ENCODE peak calls at places on chromosomes 3 and 15, in five cellular contexts. Q is prostate gland; R is CD4-positive, alpha-beta memory T cell; I is heart left ventricle; D is A673. N is an unnamed sample.

GRCh38 chr3:176376531-176376930 is 820.8 kb downstream of the TBL1XR1 start:
- DNase-seq in Q (no peak), R (no peak), D (no peak), I (no peak), N (no peak)

GRCh38 chr15:42032376-42033213 is 11.8 kb upstream of the PLA2G4E start:
- DNase-seq in Q (no peak), D (no peak), R (no peak), I (no peak), N (no peak)

GRCh38 chr15:84752700-84753099 is 4.3 kb downstream of the ZNF592 start:
- DNase-seq in D (no peak), R (no peak), Q (no peak), I (no peak), N (no peak)

GRCh38 chr3:119352863-119353527 is 58.8 kb downstream of the ARHGAP31 start:
- DNase-seq in I (no peak), R (peak; percentile 40), D (peak; percentile 58), Q (no peak), N (peak; percentile 73)

GRCh38 chr3:22257252-22257651 is 506.2 kb upstream of the ZNF385D start:
- DNase-seq in Q (no peak), D (no peak), R (no peak), I (no peak), N (no peak)

GRCh38 chr15:57553526-57553925 is 38.2 kb upstream of the MYZAP start:
- DNase-seq in D (no peak), R (no peak), Q (no peak), I (no peak), N (no peak)

GRCh38 chr3:40366203-40367162 is 20.5 kb upstream of the ENTPD3 start:
- DNase-seq in D (no peak), I (no peak), R (no peak), Q (no peak), N (no peak)

GRCh38 chr3:22098000-22098399 is 347.0 kb upstream of the ZNF385D start:
- DNase-seq in R (no peak), I (no peak), D (no peak), Q (no peak), N (no peak)

GRCh38 chr15:98648654-98649537 is 557 bp downstream of the IGF1R start:
- DNase-seq in Q (peak; percentile 34), D (peak; percentile 65), R (peak; percentile 22), I (peak; percentile 72), N (no peak)

GRCh38 chr3:16606398-16606797 is 1.2 kb upstream of the DAZL start:
- DNase-seq in D (no peak), Q (no peak), I (no peak), R (no peak), N (no peak)

GRCh38 chr15:67116742-67117141 is 51.3 kb downstream of the SMAD3 start:
- DNase-seq in R (no peak), Q (no peak), I (no peak), D (no peak), N (no peak)

GRCh38 chr3:183554377-183554776 is 1.1 kb downstream of the KLHL6 start:
- DNase-seq in D (no peak), R (no peak), I (no peak), Q (no peak), N (peak; percentile 73)

GRCh38 chr3:108420926-108421325 is 89.5 kb downstream of the MYH15 start:
- DNase-seq in I (no peak), R (no peak), Q (no peak), D (no peak), N (no peak)

GRCh38 chr15:66595937-66596545 is 30.2 kb upstream of the LCTL start:
- DNase-seq in Q (no peak), I (no peak), R (no peak), D (peak; percentile 31), N (no peak)

GRCh38 chr15:22827125-22827524 is 11.3 kb upstream of the NIPA2 start:
- DNase-seq in I (no peak), D (no peak), R (no peak), Q (no peak), N (no peak)

GRCh38 chr15:41832875-41833274 is 5.0 kb downstream of the JMJD7 start:
- DNase-seq in R (peak; percentile 13), D (no peak), I (no peak), Q (peak; percentile 86), N (peak; percentile 60)

GRCh38 chr3:111799951-111800350 is 59.1 kb upstream of the PHLDB2 start:
- DNase-seq in Q (no peak), D (no peak), R (no peak), I (no peak), N (no peak)

GRCh38 chr3:178498866-178499265 is 37.4 kb upstream of the KCNMB2 start:
- DNase-seq in I (no peak), R (no peak), Q (no peak), D (peak; percentile 15), N (no peak)

GRCh38 chr3:191557322-191557721 is 96.4 kb downstream of the PYDC2 start:
- DNase-seq in D (peak; percentile 25), Q (no peak), R (no peak), I (no peak), N (no peak)

GRCh38 chr3:165459111-165459510 is 262.9 kb upstream of the SLITRK3 start:
- DNase-seq in R (no peak), Q (no peak), I (no peak), D (no peak), N (no peak)

GRCh38 chr3:97970929-97971460 is 1.2 kb downstream of the RIOX2 start:
- DNase-seq in D (no peak), R (no peak), Q (no peak), I (no peak), N (peak; percentile 79)

GRCh38 chr3:129597792-129598381 is 8.6 kb downstream of the PLXND1 start:
- DNase-seq in D (no peak), Q (no peak), R (no peak), I (no peak), N (no peak)

GRCh38 chr3:26845194-26845593 is 222.6 kb downstream of the LRRC3B start:
- DNase-seq in D (no peak), I (no peak), Q (no peak), R (no peak), N (no peak)

GRCh38 chr3:26847675-26848074 is 225.1 kb downstream of the LRRC3B start:
- DNase-seq in R (no peak), I (no peak), D (no peak), Q (no peak), N (no peak)
- H3K27ac ChIP-seq in R (no peak overlapping the region), I (no peak overlapping the region), D (no peak overlapping the region), Q (no peak overlapping the region), N (no peak overlapping the region)

GRCh38 chr3:150737874-150738679 is 24.9 kb downstream of the SIAH2 start:
- DNase-seq in D (peak; percentile 26), I (no peak), R (no peak), Q (no peak), N (no peak)
- H3K4me1 ChIP-seq in D (peaks cover 98% of the 10 kb centered on the region), I (no peaks in the 10 kb centered on the region), R (peaks cover 47% of the 10 kb centered on the region), Q (no peaks in the 10 kb centered on the region), N (peaks cover 86% of the 10 kb centered on the region)

DNA sequence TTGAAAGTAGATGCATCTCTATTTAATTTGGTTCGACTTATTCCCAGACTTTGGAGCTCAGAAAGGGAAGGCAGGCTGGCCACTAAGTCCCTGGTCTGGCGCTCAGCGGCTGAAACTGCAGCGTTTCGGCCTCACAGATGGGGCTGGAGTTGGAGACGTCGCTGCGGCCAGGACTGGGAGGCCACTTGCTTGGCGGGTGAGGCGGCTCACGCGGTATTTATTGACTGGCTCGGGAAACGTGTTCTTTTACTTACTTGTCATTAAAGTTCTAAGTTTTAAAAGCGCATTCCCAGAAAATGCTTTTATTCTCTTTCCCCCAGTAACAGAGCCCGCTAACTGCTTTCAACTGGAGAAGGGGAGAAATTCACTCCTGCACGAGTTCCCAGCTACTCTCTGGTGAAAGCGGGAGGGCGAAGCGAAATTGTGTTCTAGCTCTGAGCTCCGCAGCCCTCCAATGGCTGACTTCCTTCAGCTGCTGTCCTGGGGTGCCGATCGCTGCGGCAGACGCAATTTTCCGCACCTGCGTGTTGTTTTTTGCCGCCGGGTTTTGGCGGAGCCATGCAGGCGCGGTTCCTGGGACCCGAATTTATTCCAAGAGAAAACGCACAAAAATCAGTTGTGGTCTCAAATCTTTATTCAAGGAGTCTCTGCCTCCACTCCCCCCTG is 13.9 kb downstream of the ZIC1 start:
- DNase-seq in R (no peak), I (no peak), D (no peak), Q (no peak), N (no peak)
- H3K27me3 ChIP-seq in R (peaks cover 30% of the 10 kb centered on the region), I (peaks cover 84% of the 10 kb centered on the region), D (peaks cover 97% of the 10 kb centered on the region), Q (peaks cover 47% of the 10 kb centered on the region), N (no peaks in the 10 kb centered on the region)

GRCh38 chr3:51687472-51688205 is 16.6 kb downstream of the TEX264 start:
- DNase-seq in I (peak; percentile 66), Q (no peak), D (no peak), R (no peak), N (no peak)

GRCh38 chr3:51688206-51688600 is 17.2 kb downstream of the TEX264 start:
- DNase-seq in D (no peak), Q (no peak), I (no peak), R (no peak), N (no peak)

GRCh38 chr3:51686056-51686455 is 15.0 kb downstream of the TEX264 start:
- DNase-seq in D (no peak), R (no peak), I (no peak), Q (no peak), N (no peak)

GRCh38 chr3:51684971-51685751 is 14.1 kb downstream of the TEX264 start:
- DNase-seq in I (no peak), R (no peak), Q (peak; percentile 19), D (no peak), N (no peak)

GRCh38 chr3:51686512-51687215 is 15.6 kb downstream of the TEX264 start:
- DNase-seq in D (no peak), Q (no peak), I (peak; percentile 83), R (peak; percentile 86), N (no peak)
- H3K27ac ChIP-seq in D (no peak overlapping the region), Q (no peak overlapping the region), I (peak overlapping the region; percentile 95), R (peak overlapping the region; percentile 86), N (no peak overlapping the region)

GRCh38 chr3:31895471-31895870 is 85.6 kb downstream of the OSBPL10 start:
- DNase-seq in R (no peak), Q (no peak), D (no peak), I (no peak), N (no peak)
- H3K4me1 ChIP-seq in R (no peaks in the 10 kb centered on the region), Q (no peaks in the 10 kb centered on the region), D (no peaks in the 10 kb centered on the region), I (no peaks in the 10 kb centered on the region), N (peaks cover 93% of the 10 kb centered on the region)

GRCh38 chr15:74297867-74298266 is 61.7 kb downstream of the CCDC33 start:
- DNase-seq in D (no peak), I (no peak), Q (no peak), R (no peak), N (no peak)
- H3K27me3 ChIP-seq in D (no peaks in the 10 kb centered on the region), I (no peaks in the 10 kb centered on the region), Q (no peaks in the 10 kb centered on the region), R (no peaks in the 10 kb centered on the region), N (no peaks in the 10 kb centered on the region)

DNA sequence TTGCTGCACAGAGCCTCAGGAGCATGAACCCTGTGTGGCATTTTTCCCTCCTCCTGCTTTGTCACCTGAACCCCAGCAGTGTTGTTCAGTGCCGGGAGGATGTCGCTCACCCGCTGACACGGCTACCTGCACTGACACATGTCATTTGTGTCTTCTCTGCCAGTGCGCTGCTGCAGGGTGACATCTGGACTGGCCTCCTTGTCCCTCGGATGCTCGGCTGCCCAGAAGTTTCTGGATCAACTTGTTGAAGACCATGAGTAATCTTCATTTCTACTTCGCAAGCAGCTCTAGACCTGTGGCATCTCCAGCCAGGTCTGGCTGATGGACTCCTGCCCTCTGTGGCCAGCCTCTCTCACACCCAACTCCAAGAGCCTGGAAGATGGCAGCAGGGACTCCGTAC is 311.1 kb upstream of the C2CD4B start:
- DNase-seq in R (no peak), I (no peak), D (no peak), Q (no peak), N (no peak)
- H3K27ac ChIP-seq in R (no peak overlapping the region), I (no peak overlapping the region), D (no peak overlapping the region), Q (no peak overlapping the region), N (no peak overlapping the region)

GRCh38 chr3:138383715-138384114 is 35.3 kb downstream of the MRAS start:
- DNase-seq in D (no peak), R (no peak), I (no peak), Q (no peak), N (no peak)
- H3K4me1 ChIP-seq in D (no peaks in the 10 kb centered on the region), R (no peaks in the 10 kb centered on the region), I (peaks cover 9% of the 10 kb centered on the region), Q (no peaks in the 10 kb centered on the region), N (no peaks in the 10 kb centered on the region)